ENCODE peak calls at places on chromosome 16, in nine cellular contexts. P is stomach; Q is omental fat pad; G is GM20000; O is GM12865; B is activated CD8-positive, alpha-beta T cell treated with anti-CD3 and anti-CD28 coated beads for 36 hours; W is fibroblast of mammary gland; H is GM10248; T is HFF-Myc. M is an unnamed sample.

GRCh38 chr16:81128726-81129524 is 32.7 kb upstream of the GCSH start:
- DNase-seq in P (no peak), Q (no peak), G (no peak), O (no peak), B (no peak), W (no peak), H (no peak), T (no peak), M (no peak)

GRCh38 chr16:52721331-52721730 is 174.4 kb upstream of the TOX3 start:
- DNase-seq in P (no peak), Q (no peak), G (no peak), O (no peak), B (no peak), W (no peak), H (no peak), T (no peak), M (no peak)

GRCh38 chr16:68368602-68368944 is 57.8 kb downstream of the PRMT7 start:
- DNase-seq in P (no peak), Q (no peak), G (peak), O (peak), B (peak), W (no peak), H (peak), T (no peak), M (no peak)

GRCh38 chr16:25371342-25371741 is 113.7 kb upstream of the ZKSCAN2 start:
- DNase-seq in P (no peak), Q (no peak), G (no peak), O (no peak), B (no peak), W (no peak), H (no peak), T (no peak), M (no peak)

GRCh38 chr16:30615358-30616076 is 5.3 kb upstream of the ZNF689 start:
- DNase-seq in P (peak), Q (no peak), G (peak), O (peak), B (peak), W (peak), H (peak), T (no peak), M (peak)

GRCh38 chr16:4915226-4915761 is 21.7 kb downstream of the PPL start:
- DNase-seq in P (no peak), Q (no peak), G (no peak), O (peak), B (no peak), W (peak), H (no peak), T (no peak), M (peak)

GRCh38 chr16:89593841-89594240 is 18.3 kb downstream of the CPNE7 start:
- DNase-seq in P (no peak), Q (no peak), G (no peak), O (no peak), B (peak), W (no peak), H (no peak), T (no peak), M (no peak)

GRCh38 chr16:31528726-31529397 is 1.2 kb downstream of the AHSP start:
- DNase-seq in P (no peak), Q (no peak), G (no peak), O (no peak), B (no peak), W (no peak), H (no peak), T (no peak), M (no peak)

GRCh38 chr16:745739-746138 is 4.9 kb upstream of the CIAO3 start:
- DNase-seq in P (peak), Q (no peak), G (peak), O (no peak), B (peak), W (no peak), H (peak), T (no peak), M (no peak)
- TF ChIP-seq CTCF in P (no peak), Q (no peak), G (peak), O (peak), B (no peak), W (no peak), H (peak), T (peak), M (peak)

DNA sequence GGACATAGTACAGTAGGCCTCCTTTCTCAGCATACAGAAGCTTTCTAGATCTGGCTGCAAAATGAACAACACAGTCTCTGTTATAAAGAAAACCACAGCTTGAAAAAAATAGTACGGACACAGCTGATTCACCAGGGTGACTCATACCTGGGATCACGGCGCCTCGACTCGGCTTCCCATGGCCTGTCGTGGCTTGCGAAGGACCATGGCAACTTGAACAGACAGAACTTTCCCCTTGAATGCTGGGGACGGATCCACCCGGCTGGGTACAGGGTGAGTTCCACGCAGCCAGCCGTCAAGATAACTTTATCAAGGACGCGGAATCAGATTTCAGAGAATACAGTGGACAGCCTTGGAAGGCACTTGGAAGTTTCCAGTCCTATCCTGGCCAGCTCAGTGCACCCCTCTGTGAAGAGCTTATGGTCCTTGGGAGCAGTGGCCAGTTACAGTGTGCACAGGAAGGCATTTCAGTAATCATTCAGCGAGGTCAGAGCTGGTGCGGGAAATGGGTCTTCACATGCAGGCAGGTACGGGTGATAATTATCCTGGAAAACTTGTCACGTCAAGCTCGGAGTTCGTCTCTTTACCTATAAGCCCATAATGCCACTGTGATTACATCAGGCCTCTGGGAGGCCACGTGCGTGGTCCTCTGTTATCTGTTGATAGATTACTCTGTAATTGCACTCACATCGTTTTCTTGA is 57.9 kb upstream of the MAF start:
- DNase-seq in P (peak), Q (no peak), G (no peak), O (no peak), B (no peak), W (peak), H (no peak), T (no peak), M (peak)
- TF ChIP-seq CTCF in P (no peak), Q (no peak), G (no peak), O (no peak), B (no peak), W (no peak), H (no peak), T (no peak), M (no peak)

DNA sequence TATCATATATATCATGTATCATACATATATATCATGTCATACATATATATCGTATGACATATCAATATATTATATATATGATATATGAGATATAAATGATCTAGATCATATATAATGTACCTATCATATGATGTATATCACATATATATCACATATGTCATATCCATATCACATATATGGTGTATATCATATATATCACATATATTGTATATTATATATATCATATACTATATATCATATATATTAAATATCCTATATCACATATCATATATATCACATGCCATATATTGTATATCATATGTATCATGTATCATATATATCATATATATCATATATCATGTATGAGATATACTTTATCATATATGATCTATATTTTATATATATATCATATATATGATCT is 355.9 kb upstream of the RBFOX1 start:
- DNase-seq in P (no peak), Q (no peak), G (no peak), O (no peak), B (no peak), W (no peak), H (no peak), T (no peak), M (no peak)
- TF ChIP-seq CTCF in P (no peak), Q (no peak), G (no peak), O (no peak), B (no peak), W (no peak), H (no peak), T (no peak), M (no peak)

GRCh38 chr16:66156538-66156937 is 210.0 kb upstream of the CDH5 start:
- DNase-seq in P (no peak), Q (no peak), G (no peak), O (no peak), B (no peak), W (no peak), H (no peak), T (no peak), M (no peak)

GRCh38 chr16:66164581-66164980 is 201.9 kb upstream of the CDH5 start:
- DNase-seq in P (no peak), Q (no peak), G (no peak), O (no peak), B (no peak), W (no peak), H (no peak), T (no peak), M (no peak)

GRCh38 chr16:66155933-66156332 is 210.6 kb upstream of the CDH5 start:
- DNase-seq in P (no peak), Q (no peak), G (no peak), O (peak), B (no peak), W (no peak), H (no peak), T (no peak), M (no peak)

GRCh38 chr16:66161942-66162341 is 204.5 kb upstream of the CDH5 start:
- DNase-seq in P (no peak), Q (no peak), G (no peak), O (peak), B (no peak), W (no peak), H (no peak), T (no peak), M (no peak)

DNA sequence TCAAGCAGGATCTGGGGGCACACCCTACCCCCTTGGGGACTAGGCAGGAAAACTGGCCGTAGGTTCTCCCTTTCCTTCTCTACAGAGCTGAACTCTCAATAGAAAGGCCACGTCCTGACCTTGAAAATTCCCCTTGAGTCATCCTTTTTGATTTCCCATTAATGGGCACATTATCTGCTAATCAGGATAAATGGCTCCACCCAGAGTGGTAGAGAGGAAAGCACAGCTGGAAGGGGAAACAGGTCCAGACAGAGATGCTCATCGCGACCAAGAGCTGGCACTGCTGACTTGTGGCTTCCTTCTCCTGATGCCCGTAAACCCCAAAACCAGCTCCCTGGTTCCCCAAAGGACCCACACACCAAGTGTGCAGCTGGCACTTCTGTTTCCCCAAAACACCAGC is 206.5 kb upstream of the CDH5 start:
- DNase-seq in P (no peak), Q (no peak), G (no peak), O (no peak), B (no peak), W (peak), H (no peak), T (no peak), M (no peak)
- TF ChIP-seq CTCF in P (no peak), Q (no peak), G (no peak), O (no peak), B (no peak), W (peak), H (no peak), T (no peak), M (no peak)

DNA sequence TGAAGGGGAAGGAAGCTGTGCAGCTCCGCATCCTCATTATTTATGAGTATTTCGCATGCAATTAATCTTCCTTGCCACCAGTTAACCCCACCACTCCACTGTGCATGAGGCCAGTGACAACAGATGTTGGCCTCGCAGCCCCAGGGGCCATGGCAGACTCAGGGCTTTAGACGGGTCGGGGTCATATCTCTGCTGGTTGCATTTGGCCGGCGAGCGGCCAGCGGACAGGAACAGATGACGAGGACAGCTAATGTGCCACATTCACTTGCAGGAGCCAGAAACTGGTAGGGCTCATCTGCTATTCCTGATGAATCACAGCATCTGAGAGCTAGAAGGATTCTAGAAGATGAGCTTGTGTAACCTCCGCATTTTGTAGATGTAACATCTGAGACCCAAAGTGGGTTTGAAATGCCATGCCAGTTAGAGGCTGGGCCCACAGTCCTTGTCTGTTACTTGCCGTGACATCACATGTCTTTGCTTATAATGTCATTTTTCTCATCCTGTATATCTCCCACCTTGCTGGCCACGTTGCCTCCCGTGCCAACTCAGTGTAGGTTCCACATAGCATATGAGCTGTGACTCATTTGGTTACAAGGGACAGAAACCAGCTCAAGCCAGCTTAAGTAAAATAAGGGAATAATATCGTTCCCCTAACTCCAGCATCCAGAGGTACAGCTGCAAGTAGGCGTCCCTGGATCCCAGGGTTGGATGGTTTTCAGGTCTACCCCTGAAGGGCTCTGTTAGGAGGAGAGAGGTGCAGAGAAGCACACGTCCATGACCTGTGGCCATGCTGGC is 137.2 kb downstream of the SNX29 start:
- DNase-seq in P (no peak), Q (no peak), G (no peak), O (no peak), B (no peak), W (no peak), H (no peak), T (no peak), M (no peak)
- TF ChIP-seq CTCF in P (no peak), Q (no peak), G (no peak), O (no peak), B (no peak), W (no peak), H (no peak), T (no peak), M (no peak)

GRCh38 chr16:73171380-73171779 is 123.5 kb upstream of the ZFHX3 start:
- DNase-seq in P (no peak), Q (no peak), G (no peak), O (no peak), B (no peak), W (no peak), H (no peak), T (no peak), M (no peak)

GRCh38 chr16:73173396-73173795 is 125.5 kb upstream of the ZFHX3 start:
- DNase-seq in P (no peak), Q (no peak), G (no peak), O (no peak), B (no peak), W (peak), H (no peak), T (peak), M (no peak)

GRCh38 chr16:73170587-73170986 is 122.7 kb upstream of the ZFHX3 start:
- DNase-seq in P (no peak), Q (no peak), G (no peak), O (no peak), B (no peak), W (no peak), H (no peak), T (no peak), M (no peak)

GRCh38 chr16:73171901-73172619 is 124.1 kb upstream of the ZFHX3 start:
- DNase-seq in P (no peak), Q (no peak), G (no peak), O (no peak), B (no peak), W (no peak), H (no peak), T (no peak), M (no peak)

GRCh38 chr16:73172621-73173312 is 124.8 kb upstream of the ZFHX3 start:
- DNase-seq in P (peak), Q (no peak), G (no peak), O (no peak), B (no peak), W (peak), H (no peak), T (peak), M (peak)
- TF ChIP-seq CTCF in P (peak), Q (no peak), G (no peak), O (no peak), B (no peak), W (peak), H (no peak), T (peak), M (peak)

GRCh38 chr16:55701442-55702319 is 45.9 kb downstream of the SLC6A2 start:
- DNase-seq in P (peak), Q (no peak), G (peak), O (peak), B (peak), W (peak), H (peak), T (peak), M (peak)

GRCh38 chr16:55700067-55700466 is 44.3 kb downstream of the SLC6A2 start:
- DNase-seq in P (no peak), Q (no peak), G (no peak), O (no peak), B (no peak), W (no peak), H (no peak), T (no peak), M (no peak)

GRCh38 chr16:55706739-55707487 is 51.1 kb downstream of the SLC6A2 start:
- DNase-seq in P (no peak), Q (no peak), G (no peak), O (no peak), B (no peak), W (no peak), H (no peak), T (no peak), M (no peak)

GRCh38 chr16:55700961-55701360 is 45.2 kb downstream of the SLC6A2 start:
- DNase-seq in P (no peak), Q (no peak), G (no peak), O (no peak), B (no peak), W (no peak), H (no peak), T (no peak), M (no peak)

GRCh38 chr16:55703003-55704001 is 47.5 kb downstream of the SLC6A2 start:
- DNase-seq in P (no peak), Q (no peak), G (peak), O (peak), B (peak), W (peak), H (peak), T (peak), M (peak)
- TF ChIP-seq CTCF in P (no peak), Q (no peak), G (no peak), O (peak), B (peak), W (peak), H (peak), T (peak), M (peak)

DNA sequence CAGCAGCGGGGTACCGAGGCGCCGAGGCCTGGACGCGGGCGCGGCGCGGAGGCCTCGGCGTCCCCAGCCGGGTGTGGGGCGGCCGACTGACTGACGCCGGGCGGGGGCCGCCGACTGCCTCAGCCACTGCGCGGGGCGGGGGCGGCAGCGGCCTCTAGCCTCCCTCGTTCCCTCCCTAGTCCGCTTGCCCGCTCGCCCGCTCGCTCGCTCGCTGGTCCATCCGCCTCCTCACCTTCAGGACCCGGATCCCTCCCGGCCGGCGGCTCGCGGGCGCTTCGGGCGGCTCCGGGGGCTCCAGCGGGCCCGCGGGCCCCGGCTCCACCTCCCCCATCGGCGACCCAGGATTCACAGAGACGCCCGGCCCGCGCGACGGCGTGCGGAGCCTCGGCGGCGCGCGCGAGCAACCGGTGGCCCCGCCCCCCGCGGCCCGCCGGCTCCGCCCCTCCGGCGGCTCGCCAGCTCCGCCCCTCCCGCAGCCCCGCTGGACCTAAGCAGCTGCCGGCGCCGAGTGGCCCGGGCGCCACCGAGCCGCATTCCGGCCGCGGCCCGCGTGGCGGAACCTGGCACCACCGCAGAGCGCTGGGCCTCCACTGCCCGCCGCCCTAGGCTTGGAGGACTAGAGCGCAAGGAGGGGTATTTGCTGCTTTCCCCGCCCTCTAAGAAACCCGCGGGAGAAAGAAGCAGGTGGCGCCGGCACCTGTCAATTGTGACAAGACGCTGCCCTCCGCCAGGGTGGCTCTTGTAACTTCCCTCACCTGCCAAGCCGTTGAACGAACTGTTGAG is 773 bp downstream of the PHLPP2 start:
- DNase-seq in P (peak), Q (peak), G (peak), O (peak), B (peak), W (peak), H (peak), T (no peak), M (peak)
- TF ChIP-seq CTCF in P (no peak), Q (no peak), G (no peak), O (no peak), B (no peak), W (no peak), H (no peak), T (no peak), M (no peak)

GRCh38 chr16:48076455-48077012 is 79.3 kb downstream of the ABCC12 start:
- DNase-seq in P (no peak), Q (no peak), G (no peak), O (no peak), B (no peak), W (peak), H (no peak), T (no peak), M (no peak)

GRCh38 chr16:48081656-48082055 is 74.1 kb downstream of the ABCC12 start:
- DNase-seq in P (no peak), Q (no peak), G (no peak), O (no peak), B (no peak), W (peak), H (no peak), T (peak), M (peak)

GRCh38 chr16:48087639-48088038 is 68.2 kb downstream of the ABCC12 start:
- DNase-seq in P (no peak), Q (no peak), G (no peak), O (no peak), B (no peak), W (no peak), H (no peak), T (no peak), M (no peak)

GRCh38 chr16:48086422-48086821 is 69.4 kb downstream of the ABCC12 start:
- DNase-seq in P (no peak), Q (no peak), G (no peak), O (no peak), B (no peak), W (no peak), H (no peak), T (no peak), M (no peak)

DNA sequence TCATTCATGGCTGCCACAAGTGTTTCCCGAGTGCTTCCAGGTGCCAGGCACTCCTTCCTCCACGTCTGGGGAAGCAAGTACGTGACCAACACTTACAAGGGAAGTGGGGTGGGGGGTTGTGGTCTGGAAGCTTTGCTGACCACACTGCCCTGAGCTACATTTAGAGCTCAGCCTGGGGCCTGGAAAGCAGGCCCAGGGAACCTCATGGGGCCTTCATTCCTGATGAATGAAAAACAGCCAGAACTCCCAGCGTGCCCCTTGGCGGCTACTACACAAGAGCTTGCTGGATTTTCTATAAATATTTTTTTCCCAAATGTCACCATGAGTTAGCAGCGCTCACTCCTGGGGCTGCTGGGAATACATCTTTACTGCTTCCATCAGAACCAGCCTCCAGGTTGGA is 73.3 kb downstream of the ABCC12 start:
- DNase-seq in P (no peak), Q (no peak), G (no peak), O (no peak), B (no peak), W (peak), H (no peak), T (no peak), M (no peak)
- TF ChIP-seq CTCF in P (no peak), Q (no peak), G (no peak), O (no peak), B (no peak), W (no peak), H (no peak), T (no peak), M (no peak)